ENCODE peak calls at places on chromosomes 12 and 14, in five cellular contexts. Z is psoas muscle, G is Panc1, O is Peyer's patch, V is HepG2. J is an unnamed sample. For H3K4me1 and H3K9me3, the result is how much of the 10 kb centered on the place peaks cover.

GRCh38 chr14:75885829-75886228 is 96.0 kb downstream of the TGFB3 start:
- DNase-seq in Z (no peak), G (no peak), O (no peak), V (no peak), J (no peak)

GRCh38 chr14:75247286-75247922 is 31.2 kb upstream of the FOS start:
- DNase-seq in Z (no peak), G (no peak), O (peak), V (peak), J (no peak)

GRCh38 chr12:45660330-45660729 is 69.2 kb upstream of the ARID2 start:
- DNase-seq in Z (no peak), G (peak), O (no peak), V (no peak), J (peak)

GRCh38 chr14:90454041-90455000 is 57.5 kb downstream of the CALM1 start:
- DNase-seq in Z (peak), G (no peak), O (no peak), V (peak), J (peak)

GRCh38 chr14:59117754-59118153 is 70.7 kb upstream of the DAAM1 start:
- DNase-seq in Z (no peak), G (no peak), O (no peak), V (no peak), J (no peak)

GRCh38 chr14:20415723-20416622 is 2.7 kb upstream of the TEP1 start:
- DNase-seq in Z (no peak), G (no peak), O (peak), V (peak), J (no peak)

GRCh38 chr12:104710940-104711725 is 247.0 kb downstream of the SLC41A2 start:
- DNase-seq in Z (no peak), G (no peak), O (no peak), V (no peak), J (no peak)

GRCh38 chr14:77007975-77008421 is 20.5 kb downstream of the IRF2BPL start:
- DNase-seq in Z (peak), G (no peak), O (no peak), V (no peak), J (peak)

DNA sequence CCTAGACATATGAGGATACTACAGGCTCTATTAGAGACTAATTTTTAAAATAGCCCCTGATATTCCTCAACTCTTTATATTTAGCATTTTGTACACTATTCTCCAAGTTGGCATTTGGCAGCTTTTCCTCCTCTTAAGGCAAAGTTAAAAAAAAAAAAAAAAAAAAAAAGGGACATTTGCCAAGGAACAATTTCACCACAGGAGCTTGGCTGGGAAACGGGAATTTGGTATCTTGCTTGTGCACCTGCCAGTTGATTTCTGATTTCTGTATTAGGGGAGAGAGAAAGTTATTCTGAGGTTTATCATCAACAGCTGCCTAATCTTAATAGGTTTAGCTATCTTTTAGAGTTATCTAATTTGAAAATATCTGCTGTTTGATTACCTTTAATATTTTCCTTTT is 87.2 kb downstream of the CAND1 start:
- DNase-seq in Z (no peak), G (no peak), O (no peak), V (no peak), J (no peak)
- H3K4me1 ChIP-seq in Z (under half), G (under half), O (under half), V (under half), J (under half)

GRCh38 chr12:51225800-51226199 is 7.9 kb upstream of the POU6F1 start:
- DNase-seq in Z (no peak), G (no peak), O (no peak), V (no peak), J (no peak)
- H3K9me3 ChIP-seq in Z (under half), G (under half), O (under half), V (under half), J (under half)

GRCh38 chr12:98002887-98003493 is 512.4 kb upstream of the TMPO start:
- DNase-seq in Z (no peak), G (no peak), O (no peak), V (peak), J (no peak)
- TF ChIP-seq CTCF in Z (peak), G (peak), O (peak), V (peak), J (peak)

GRCh38 chr12:114670257-114670955 is 13.6 kb downstream of the TBX3 start:
- DNase-seq in Z (no peak), G (no peak), O (no peak), V (no peak), J (no peak)
- H3K4me1 ChIP-seq in Z (under half), G (under half), O (under half), V (half or more), J (under half)

GRCh38 chr14:65308536-65308935 is 104.0 kb upstream of the FUT8 start:
- DNase-seq in Z (no peak), G (no peak), O (no peak), V (no peak), J (no peak)

GRCh38 chr14:65310568-65310967 is 102.0 kb upstream of the FUT8 start:
- DNase-seq in Z (no peak), G (no peak), O (no peak), V (no peak), J (no peak)

GRCh38 chr14:65312859-65313258 is 99.7 kb upstream of the FUT8 start:
- DNase-seq in Z (no peak), G (no peak), O (no peak), V (no peak), J (no peak)
- H3K9me3 ChIP-seq in Z (under half), G (under half), O (under half), V (under half), J (under half)

GRCh38 chr12:47903927-47904646 is 707 bp downstream of the VDR start:
- DNase-seq in Z (peak), G (no peak), O (no peak), V (no peak), J (peak)

GRCh38 chr12:47903151-47903611 is 1.6 kb downstream of the VDR start:
- DNase-seq in Z (no peak), G (no peak), O (no peak), V (no peak), J (no peak)

GRCh38 chr12:47905313-47905730 is 528 bp upstream of the VDR start:
- DNase-seq in Z (peak), G (no peak), O (peak), V (no peak), J (peak)

GRCh38 chr12:47902131-47902639 is 2.6 kb downstream of the VDR start:
- DNase-seq in Z (no peak), G (no peak), O (no peak), V (no peak), J (no peak)

GRCh38 chr12:47904647-47905312 is at the start of gene VDR:
- DNase-seq in Z (peak), G (peak), O (peak), V (peak), J (peak)
- TF ChIP-seq CTCF in Z (peak), G (no peak), O (peak), V (no peak), J (no peak)

J was measured in heart left ventricle.